ENCODE peak calls at places on chromosomes 3 and 15, in seven cellular contexts. One of them, this sample, is unnamed.

GRCh38 chr3:100032262-100032661 is 82.0 kb downstream of the FILIP1L start:
- ATAC-seq in upper lobe of left lung: peak
- ATAC-seq in A549: peak
- ATAC-seq in HepG2: no peak
- ATAC-seq in heart left ventricle: peak
- ATAC-seq in GM12878: no peak
- ATAC-seq in HCT116: no peak
- ATAC-seq in this sample: no peak

GRCh38 chr15:94327356-94327936 is 96.1 kb downstream of the MCTP2 start:
- ATAC-seq in upper lobe of left lung: no peak
- ATAC-seq in A549: peak
- ATAC-seq in HepG2: peak
- ATAC-seq in heart left ventricle: no peak
- ATAC-seq in GM12878: peak
- ATAC-seq in HCT116: peak
- ATAC-seq in this sample: no peak

GRCh38 chr15:80783275-80783674 is 4.1 kb downstream of the CEMIP start:
- ATAC-seq in upper lobe of left lung: no peak
- ATAC-seq in A549: no peak
- ATAC-seq in HepG2: no peak
- ATAC-seq in heart left ventricle: no peak
- ATAC-seq in GM12878: no peak
- ATAC-seq in HCT116: no peak
- ATAC-seq in this sample: no peak

GRCh38 chr3:53844262-53845102 is 1.7 kb downstream of the CHDH start:
- ATAC-seq in upper lobe of left lung: no peak
- ATAC-seq in A549: no peak
- ATAC-seq in HepG2: peak
- ATAC-seq in heart left ventricle: no peak
- ATAC-seq in GM12878: peak
- ATAC-seq in HCT116: no peak
- ATAC-seq in this sample: no peak

GRCh38 chr3:36475593-36475992 is 95.3 kb downstream of the STAC start:
- ATAC-seq in upper lobe of left lung: peak
- ATAC-seq in A549: no peak
- ATAC-seq in HepG2: no peak
- ATAC-seq in heart left ventricle: no peak
- ATAC-seq in GM12878: no peak
- ATAC-seq in HCT116: no peak
- ATAC-seq in this sample: no peak

GRCh38 chr3:126496894-126497850 is 20.4 kb downstream of the UROC1 start:
- ATAC-seq in upper lobe of left lung: no peak
- ATAC-seq in A549: no peak
- ATAC-seq in HepG2: no peak
- ATAC-seq in heart left ventricle: no peak
- ATAC-seq in GM12878: no peak
- ATAC-seq in HCT116: no peak
- ATAC-seq in this sample: no peak

GRCh38 chr3:169244119-169244864 is 419.2 kb downstream of the MECOM start:
- ATAC-seq in upper lobe of left lung: no peak
- ATAC-seq in A549: no peak
- ATAC-seq in HepG2: no peak
- ATAC-seq in heart left ventricle: no peak
- ATAC-seq in GM12878: no peak
- ATAC-seq in HCT116: no peak
- ATAC-seq in this sample: no peak

GRCh38 chr3:82633319-82633718 is 871.9 kb upstream of the GBE1 start:
- ATAC-seq in upper lobe of left lung: no peak
- ATAC-seq in A549: no peak
- ATAC-seq in HepG2: peak
- ATAC-seq in heart left ventricle: no peak
- ATAC-seq in GM12878: peak
- ATAC-seq in HCT116: no peak
- ATAC-seq in this sample: no peak

GRCh38 chr3:67655364-67656121 is 1.1 kb upstream of the SUCLG2 start:
- ATAC-seq in upper lobe of left lung: no peak
- ATAC-seq in A549: no peak
- ATAC-seq in HepG2: peak
- ATAC-seq in heart left ventricle: no peak
- ATAC-seq in GM12878: peak
- ATAC-seq in HCT116: no peak
- ATAC-seq in this sample: no peak

GRCh38 chr3:50213383-50213782 is 8.3 kb downstream of the SLC38A3 start:
- ATAC-seq in upper lobe of left lung: no peak
- ATAC-seq in A549: no peak
- ATAC-seq in HepG2: no peak
- ATAC-seq in heart left ventricle: peak
- ATAC-seq in GM12878: no peak
- ATAC-seq in HCT116: no peak
- ATAC-seq in this sample: peak

GRCh38 chr3:18870074-18870640 is 278.2 kb upstream of the KCNH8 start:
- ATAC-seq in upper lobe of left lung: no peak
- ATAC-seq in A549: no peak
- ATAC-seq in HepG2: no peak
- ATAC-seq in heart left ventricle: no peak
- ATAC-seq in GM12878: no peak
- ATAC-seq in HCT116: no peak
- ATAC-seq in this sample: no peak

GRCh38 chr3:33008282-33008681 is 56.8 kb downstream of the CCR4 start:
- ATAC-seq in upper lobe of left lung: no peak
- ATAC-seq in A549: no peak
- ATAC-seq in HepG2: no peak
- ATAC-seq in heart left ventricle: no peak
- ATAC-seq in GM12878: no peak
- ATAC-seq in HCT116: no peak
- ATAC-seq in this sample: no peak

GRCh38 chr15:40072216-40072990 is 33.4 kb upstream of the SRP14 start:
- ATAC-seq in upper lobe of left lung: peak
- ATAC-seq in A549: no peak
- ATAC-seq in HepG2: no peak
- ATAC-seq in heart left ventricle: peak
- ATAC-seq in GM12878: no peak
- ATAC-seq in HCT116: no peak
- ATAC-seq in this sample: no peak

GRCh38 chr3:110174908-110175307 is 837.6 kb upstream of the DPPA4 start:
- ATAC-seq in upper lobe of left lung: no peak
- ATAC-seq in A549: no peak
- ATAC-seq in HepG2: no peak
- ATAC-seq in heart left ventricle: no peak
- ATAC-seq in GM12878: no peak
- ATAC-seq in HCT116: no peak
- ATAC-seq in this sample: no peak

GRCh38 chr15:39115379-39116057 is 465.4 kb upstream of the THBS1 start:
- ATAC-seq in upper lobe of left lung: no peak
- ATAC-seq in A549: no peak
- ATAC-seq in HepG2: no peak
- ATAC-seq in heart left ventricle: no peak
- ATAC-seq in GM12878: no peak
- ATAC-seq in HCT116: no peak
- ATAC-seq in this sample: no peak

GRCh38 chr3:42572278-42572677 is 9.5 kb downstream of the SEC22C start:
- ATAC-seq in upper lobe of left lung: peak
- ATAC-seq in A549: peak
- ATAC-seq in HepG2: peak
- ATAC-seq in heart left ventricle: peak
- ATAC-seq in GM12878: peak
- ATAC-seq in HCT116: peak
- ATAC-seq in this sample: no peak

GRCh38 chr3:55511895-55512585 is 24.9 kb upstream of the WNT5A start:
- ATAC-seq in upper lobe of left lung: peak
- ATAC-seq in A549: no peak
- ATAC-seq in HepG2: no peak
- ATAC-seq in heart left ventricle: no peak
- ATAC-seq in GM12878: peak
- ATAC-seq in HCT116: no peak
- ATAC-seq in this sample: peak

GRCh38 chr3:72382460-72382859 is 465.8 kb downstream of the SHQ1 start:
- ATAC-seq in upper lobe of left lung: no peak
- ATAC-seq in A549: no peak
- ATAC-seq in HepG2: no peak
- ATAC-seq in heart left ventricle: peak
- ATAC-seq in GM12878: no peak
- ATAC-seq in HCT116: no peak
- ATAC-seq in this sample: no peak

GRCh38 chr3:115113367-115113766 is 33.7 kb downstream of the ZBTB20 start:
- ATAC-seq in upper lobe of left lung: peak
- ATAC-seq in A549: no peak
- ATAC-seq in HepG2: peak
- ATAC-seq in heart left ventricle: peak
- ATAC-seq in GM12878: no peak
- ATAC-seq in HCT116: no peak
- ATAC-seq in this sample: no peak

GRCh38 chr3:32143849-32144757 is 37.7 kb downstream of the GPD1L start:
- ATAC-seq in upper lobe of left lung: peak
- ATAC-seq in A549: peak
- ATAC-seq in HepG2: peak
- ATAC-seq in heart left ventricle: peak
- ATAC-seq in GM12878: peak
- ATAC-seq in HCT116: peak
- ATAC-seq in this sample: peak

GRCh38 chr3:135056084-135056730 is 261.1 kb downstream of the EPHB1 start:
- ATAC-seq in upper lobe of left lung: no peak
- ATAC-seq in A549: no peak
- ATAC-seq in HepG2: no peak
- ATAC-seq in heart left ventricle: no peak
- ATAC-seq in GM12878: no peak
- ATAC-seq in HCT116: peak
- ATAC-seq in this sample: no peak

GRCh38 chr3:108818404-108818803 is 4.2 kb upstream of the TRAT1 start:
- ATAC-seq in upper lobe of left lung: no peak
- ATAC-seq in A549: peak
- ATAC-seq in HepG2: peak
- ATAC-seq in heart left ventricle: no peak
- ATAC-seq in GM12878: peak
- ATAC-seq in HCT116: peak
- ATAC-seq in this sample: no peak

GRCh38 chr15:63041982-63042878 is at the start of gene TPM1:
- ATAC-seq in upper lobe of left lung: peak
- ATAC-seq in A549: peak
- ATAC-seq in HepG2: peak
- ATAC-seq in heart left ventricle: peak
- ATAC-seq in GM12878: peak
- ATAC-seq in HCT116: no peak
- ATAC-seq in this sample: peak
- TF ChIP-seq POLR2A in upper lobe of left lung: peak
- TF ChIP-seq POLR2A in A549: peak
- TF ChIP-seq POLR2A in HepG2: peak
- TF ChIP-seq POLR2A in heart left ventricle: no peak
- TF ChIP-seq POLR2A in GM12878: no peak
- TF ChIP-seq POLR2A in HCT116: no peak
- TF ChIP-seq POLR2A in this sample: peak

GRCh38 chr15:90884719-90885431 is 571 bp downstream of the FES start:
- ATAC-seq in upper lobe of left lung: peak
- ATAC-seq in A549: peak
- ATAC-seq in HepG2: peak
- ATAC-seq in heart left ventricle: no peak
- ATAC-seq in GM12878: peak
- ATAC-seq in HCT116: no peak
- ATAC-seq in this sample: no peak

GRCh38 chr15:90886291-90886614 is 1.9 kb downstream of the FES start:
- ATAC-seq in upper lobe of left lung: no peak
- ATAC-seq in A549: no peak
- ATAC-seq in HepG2: no peak
- ATAC-seq in heart left ventricle: no peak
- ATAC-seq in GM12878: no peak
- ATAC-seq in HCT116: no peak
- ATAC-seq in this sample: no peak

GRCh38 chr15:90883971-90884718 is at the start of gene FES:
- ATAC-seq in upper lobe of left lung: peak
- ATAC-seq in A549: no peak
- ATAC-seq in HepG2: peak
- ATAC-seq in heart left ventricle: peak
- ATAC-seq in GM12878: peak
- ATAC-seq in HCT116: no peak
- ATAC-seq in this sample: peak

GRCh38 chr15:90887037-90887481 is 2.8 kb downstream of the FES start:
- ATAC-seq in upper lobe of left lung: no peak
- ATAC-seq in A549: no peak
- ATAC-seq in HepG2: no peak
- ATAC-seq in heart left ventricle: no peak
- ATAC-seq in GM12878: no peak
- ATAC-seq in HCT116: no peak
- ATAC-seq in this sample: no peak

GRCh38 chr15:90885432-90886290 is 1.4 kb downstream of the FES start:
- ATAC-seq in upper lobe of left lung: peak
- ATAC-seq in A549: peak
- ATAC-seq in HepG2: peak
- ATAC-seq in heart left ventricle: peak
- ATAC-seq in GM12878: peak
- ATAC-seq in HCT116: peak
- ATAC-seq in this sample: peak
- TF ChIP-seq POLR2A in upper lobe of left lung: no peak
- TF ChIP-seq POLR2A in A549: no peak
- TF ChIP-seq POLR2A in HepG2: no peak
- TF ChIP-seq POLR2A in heart left ventricle: no peak
- TF ChIP-seq POLR2A in GM12878: no peak
- TF ChIP-seq POLR2A in HCT116: no peak
- TF ChIP-seq POLR2A in this sample: no peak

GRCh38 chr3:47583320-47584075 is 4.8 kb upstream of the CSPG5 start:
- ATAC-seq in upper lobe of left lung: no peak
- ATAC-seq in A549: no peak
- ATAC-seq in HepG2: no peak
- ATAC-seq in heart left ventricle: no peak
- ATAC-seq in GM12878: no peak
- ATAC-seq in HCT116: no peak
- ATAC-seq in this sample: no peak
- TF ChIP-seq POLR2A in upper lobe of left lung: no peak
- TF ChIP-seq POLR2A in A549: no peak
- TF ChIP-seq POLR2A in HepG2: no peak
- TF ChIP-seq POLR2A in heart left ventricle: no peak
- TF ChIP-seq POLR2A in GM12878: no peak
- TF ChIP-seq POLR2A in HCT116: no peak
- TF ChIP-seq POLR2A in this sample: no peak

GRCh38 chr3:195910499-195910845 is 2.1 kb upstream of the TNK2 start:
- ATAC-seq in upper lobe of left lung: no peak
- ATAC-seq in A549: no peak
- ATAC-seq in HepG2: no peak
- ATAC-seq in heart left ventricle: no peak
- ATAC-seq in GM12878: no peak
- ATAC-seq in HCT116: no peak
- ATAC-seq in this sample: no peak

GRCh38 chr3:195909645-195910498 is 1.5 kb upstream of the TNK2 start:
- ATAC-seq in upper lobe of left lung: peak
- ATAC-seq in A549: peak
- ATAC-seq in HepG2: peak
- ATAC-seq in heart left ventricle: peak
- ATAC-seq in GM12878: peak
- ATAC-seq in HCT116: peak
- ATAC-seq in this sample: peak

GRCh38 chr3:195911946-195912270 is 3.6 kb upstream of the TNK2 start:
- ATAC-seq in upper lobe of left lung: no peak
- ATAC-seq in A549: no peak
- ATAC-seq in HepG2: no peak
- ATAC-seq in heart left ventricle: no peak
- ATAC-seq in GM12878: no peak
- ATAC-seq in HCT116: no peak
- ATAC-seq in this sample: no peak

GRCh38 chr3:195909294-195909644 is 918 bp upstream of the TNK2 start:
- ATAC-seq in upper lobe of left lung: peak
- ATAC-seq in A549: peak
- ATAC-seq in HepG2: peak
- ATAC-seq in heart left ventricle: no peak
- ATAC-seq in GM12878: peak
- ATAC-seq in HCT116: no peak
- ATAC-seq in this sample: peak

GRCh38 chr3:195911041-195911945 is 2.9 kb upstream of the TNK2 start:
- ATAC-seq in upper lobe of left lung: no peak
- ATAC-seq in A549: no peak
- ATAC-seq in HepG2: no peak
- ATAC-seq in heart left ventricle: no peak
- ATAC-seq in GM12878: no peak
- ATAC-seq in HCT116: no peak
- ATAC-seq in this sample: no peak
- TF ChIP-seq POLR2A in upper lobe of left lung: no peak
- TF ChIP-seq POLR2A in A549: no peak
- TF ChIP-seq POLR2A in HepG2: no peak
- TF ChIP-seq POLR2A in heart left ventricle: no peak
- TF ChIP-seq POLR2A in GM12878: no peak
- TF ChIP-seq POLR2A in HCT116: no peak
- TF ChIP-seq POLR2A in this sample: no peak